ENCODE peak calls at places on chromosomes 1 and 21, in four cellular contexts. H, F, S and P are unnamed samples.

GRCh38 chr1:54849219-54850081 is 37.5 kb downstream of the DHCR24 start:
- DNase-seq in H (no peak), F (no peak), S (no peak), P (no peak)

GRCh38 chr1:67460648-67461500 is 30.7 kb upstream of the SERBP1 start:
- DNase-seq in H (no peak), F (no peak), S (no peak), P (no peak)

GRCh38 chr1:8815582-8816285 is 1.7 kb downstream of the RERE start:
- DNase-seq in H (no peak), F (peak; percentile 65), S (peak; percentile 41), P (no peak)

GRCh38 chr1:52635321-52636089 is 2.5 kb downstream of the SHISAL2A start:
- DNase-seq in H (no peak), F (no peak), S (no peak), P (no peak)

GRCh38 chr1:168628807-168629206 is 52.4 kb downstream of the XCL1 start:
- DNase-seq in H (peak; percentile 3), F (no peak), S (no peak), P (no peak)

GRCh38 chr1:43799656-43800629 is 92.6 kb downstream of the ST3GAL3 start:
- DNase-seq in H (no peak), F (no peak), S (no peak), P (no peak)

GRCh38 chr1:45656573-45657226 is 29.6 kb downstream of the GPBP1L1 start:
- DNase-seq in H (no peak), F (no peak), S (no peak), P (no peak)

GRCh38 chr1:168498159-168498609 is 45.6 kb downstream of the XCL2 start:
- DNase-seq in H (no peak), F (no peak), S (peak; percentile 55), P (no peak)

GRCh38 chr21:31397939-31398338 is 53.9 kb upstream of the TIAM1 start:
- DNase-seq in H (no peak), F (no peak), S (no peak), P (no peak)